ENCODE peak calls at places on chromosomes 13 and 19, in seven cellular contexts. Z is AG10803, Q is hepatocyte, C is mammary epithelial cell, X is left ventricle myocardium inferior, J is upper lobe of right lung, I is colonic mucosa. E is an unnamed sample.
A peak's percentile ranks its signal among the peaks of the same experiment; 100 is the strongest.

GRCh38 chr13:114118086-114118762 is 14.2 kb downstream of the RASA3 start:
- DNase-seq in I (no peak), Z (no peak), J (no peak), Q (no peak), X (no peak), C (no peak), E (no peak)

GRCh38 chr13:29791508-29791907 is 58.9 kb downstream of the UBL3 start:
- DNase-seq in I (no peak), C (no peak), Q (no peak), J (no peak), Z (no peak), X (no peak), E (no peak)

GRCh38 chr13:24650157-24650556 is 30.1 kb upstream of the ATP12A start:
- DNase-seq in Q (no peak), J (no peak), C (no peak), Z (peak; percentile 96), I (no peak), X (no peak), E (peak; percentile 49)

GRCh38 chr13:45861352-45861751 is 9.8 kb upstream of the SIAH3 start:
- DNase-seq in J (no peak), C (peak; percentile 5), I (no peak), Z (no peak), X (no peak), Q (no peak), E (peak; percentile 14)

GRCh38 chr13:90239130-90239529 is 1108.4 kb upstream of the MIR17HG start:
- DNase-seq in Q (no peak), J (no peak), Z (no peak), X (no peak), I (no peak), C (no peak), E (no peak)

GRCh38 chr19:18000981-18001836 is 6.8 kb upstream of the ARRDC2 start:
- DNase-seq in Z (peak; percentile 81), X (peak; percentile 91), Q (peak; percentile 90), C (peak; percentile 84), I (peak; percentile 96), J (peak; percentile 96), E (peak; percentile 58)

GRCh38 chr13:30410705-30411125 is 11.6 kb upstream of the UBE2L5 start:
- DNase-seq in C (no peak), J (no peak), X (no peak), Z (peak; percentile 35), Q (no peak), I (no peak), E (no peak)

GRCh38 chr19:34320277-34320676 is 44.7 kb upstream of the GPI start:
- DNase-seq in I (no peak), X (no peak), Z (no peak), J (no peak), C (no peak), Q (no peak), E (no peak)

GRCh38 chr13:75437582-75438318 is 44.2 kb downstream of the TBC1D4 start:
- DNase-seq in J (no peak), Z (peak; percentile 44), X (no peak), Q (peak; percentile 48), C (no peak), I (no peak), E (peak; percentile 45)

GRCh38 chr19:38664503-38665211 is 17.2 kb downstream of the ACTN4 start:
- DNase-seq in I (no peak), Q (no peak), Z (no peak), C (no peak), J (no peak), X (no peak), E (no peak)

GRCh38 chr13:50552424-50552966 is 291.0 kb downstream of the DLEU7 start:
- DNase-seq in Q (no peak), Z (no peak), C (no peak), X (no peak), I (no peak), J (no peak), E (no peak)

GRCh38 chr13:32726374-32727037 is 140.3 kb downstream of the PDS5B start:
- DNase-seq in X (no peak), C (no peak), I (no peak), Q (peak; percentile 8), Z (no peak), J (no peak), E (no peak)

GRCh38 chr13:48593551-48593950 is 60.2 kb upstream of the CYSLTR2 start:
- DNase-seq in I (no peak), X (no peak), Q (no peak), J (no peak), C (no peak), Z (no peak), E (no peak)

GRCh38 chr13:79900356-79900755 is 419.4 kb downstream of the NDFIP2 start:
- DNase-seq in X (no peak), Z (no peak), J (no peak), Q (no peak), C (no peak), I (no peak), E (no peak)

GRCh38 chr13:113923376-113924063 is 50.4 kb downstream of the C13orf46 start:
- DNase-seq in Z (no peak), X (no peak), J (no peak), Q (no peak), C (no peak), I (no peak), E (no peak)

GRCh38 chr19:49808762-49809154 is 4.3 kb downstream of the FUZ start:
- DNase-seq in I (peak; percentile 97), Z (peak; percentile 80), J (peak; percentile 97), Q (peak; percentile 96), C (peak; percentile 44), X (peak; percentile 95), E (peak; percentile 52)

GRCh38 chr13:33526718-33527117 is 241.2 kb upstream of the STARD13 start:
- DNase-seq in Z (no peak), I (no peak), Q (no peak), X (no peak), J (no peak), C (no peak), E (no peak)

GRCh38 chr19:4582980-4583842 is 23.7 kb upstream of the SEMA6B start:
- DNase-seq in I (no peak), C (peak; percentile 24), Z (no peak), X (no peak), Q (no peak), J (no peak), E (no peak)

GRCh38 chr13:65188691-65189090 is 2041.4 kb downstream of the PCDH9 start:
- DNase-seq in Q (no peak), X (no peak), J (no peak), I (no peak), C (no peak), Z (no peak), E (no peak)

GRCh38 chr13:40596484-40596883 is 70.0 kb downstream of the FOXO1 start:
- DNase-seq in Z (no peak), I (no peak), C (no peak), J (no peak), Q (no peak), X (no peak), E (no peak)

GRCh38 chr19:40150170-40150569 is 41.1 kb upstream of the MAP3K10 start:
- DNase-seq in X (no peak), Z (peak; percentile 78), Q (no peak), I (no peak), J (no peak), C (no peak), E (no peak)

GRCh38 chr13:97367016-97367415 is 67.0 kb upstream of the RAP2A start:
- DNase-seq in C (no peak), X (no peak), J (no peak), Z (peak; percentile 69), I (no peak), Q (no peak), E (peak; percentile 35)

GRCh38 chr13:21402586-21403307 is 56.4 kb downstream of the ZDHHC20 start:
- DNase-seq in C (peak; percentile 56), Z (peak; percentile 21), X (no peak), Q (no peak), I (no peak), J (no peak), E (peak; percentile 25)

DNA sequence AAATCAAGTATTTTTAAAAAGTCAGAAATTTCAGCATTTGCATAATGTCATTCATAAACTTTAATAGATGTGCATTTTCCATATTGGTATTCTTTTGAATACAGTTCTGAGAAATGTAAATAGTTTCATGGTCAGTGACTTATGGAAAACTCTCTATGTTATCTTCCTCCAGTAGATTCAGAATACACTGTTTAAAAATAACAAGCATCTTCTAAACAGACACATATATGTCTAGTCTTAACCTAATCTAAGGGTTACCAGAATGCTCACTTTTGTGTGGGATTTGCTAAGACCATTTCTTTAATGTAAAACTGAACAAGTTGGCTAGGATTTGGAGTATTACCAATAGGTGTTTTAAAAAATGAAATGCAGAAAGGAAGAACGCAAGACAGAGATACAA is 119.8 kb upstream of the SGCG start:
- DNase-seq in J (no peak), I (no peak), C (no peak), Q (no peak), X (no peak), Z (no peak), E (no peak)
- H3K4me3 ChIP-seq in J (no peak overlapping the region), I (no peak overlapping the region), C (no peak overlapping the region), Q (no peak overlapping the region), X (no peak overlapping the region), Z (no peak overlapping the region), E (no peak overlapping the region)

GRCh38 chr19:32652893-32653625 is 21.9 kb downstream of the ANKRD27 start:
- DNase-seq in I (peak; percentile 63), Q (peak; percentile 55), Z (peak; percentile 40), J (peak; percentile 83), C (no peak), X (peak; percentile 81), E (no peak)
- H3K4me3 ChIP-seq in I (no peak overlapping the region), Q (no peak overlapping the region), Z (no peak overlapping the region), J (no peak overlapping the region), C (no peak overlapping the region), X (no peak overlapping the region), E (no peak overlapping the region)

DNA sequence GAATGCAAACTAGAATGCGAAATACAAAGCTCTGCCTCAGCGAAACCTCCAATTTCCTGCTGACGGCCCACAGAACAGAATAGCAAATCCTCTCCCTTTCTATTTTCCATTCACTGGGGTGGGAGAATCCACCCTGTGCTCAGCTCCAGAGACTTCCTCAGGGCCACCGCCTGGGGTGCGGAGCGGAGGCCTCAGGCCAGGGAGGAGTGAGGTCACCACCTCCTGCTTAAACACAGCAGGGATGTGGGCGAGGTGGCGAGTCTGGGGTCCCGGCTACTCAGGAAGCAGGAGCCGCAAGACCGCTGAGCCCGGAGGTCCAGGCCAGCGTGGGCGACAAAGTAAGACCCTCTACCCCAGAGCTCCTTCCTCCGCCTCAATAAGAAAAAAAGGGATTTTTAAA is 666 bp upstream of the ZNF320 start:
- DNase-seq in C (no peak), X (no peak), I (no peak), J (no peak), Z (no peak), Q (peak; percentile 5), E (no peak)
- H3K4me3 ChIP-seq in C (no peak overlapping the region), X (peak overlapping the region; percentile 84), I (no peak overlapping the region), J (peak overlapping the region; percentile 73), Z (peak overlapping the region; percentile 92), Q (peak overlapping the region; percentile 3), E (peak overlapping the region; percentile 89)

GRCh38 chr19:2722541-2723344 is 1.6 kb upstream of the DIRAS1 start:
- DNase-seq in C (peak; percentile 62), X (peak; percentile 73), Z (peak; percentile 79), I (peak; percentile 32), Q (peak; percentile 64), J (peak; percentile 85), E (no peak)

GRCh38 chr19:2723345-2723715 is 2.2 kb upstream of the DIRAS1 start:
- DNase-seq in X (no peak), I (no peak), C (no peak), Z (no peak), Q (no peak), J (no peak), E (no peak)

GRCh38 chr19:2719910-2720776 is 1.0 kb downstream of the DIRAS1 start:
- DNase-seq in J (no peak), C (no peak), Z (peak; percentile 56), Q (no peak), X (peak; percentile 60), I (no peak), E (no peak)

GRCh38 chr19:2720777-2721569 is at the start of gene DIRAS1:
- DNase-seq in X (no peak), Q (no peak), I (no peak), C (no peak), J (no peak), Z (no peak), E (no peak)

GRCh38 chr19:2721570-2722540 is 683 bp upstream of the DIRAS1 start:
- DNase-seq in C (no peak), I (no peak), J (no peak), X (no peak), Z (no peak), Q (no peak), E (no peak)
- H3K4me3 ChIP-seq in C (no peak overlapping the region), I (no peak overlapping the region), J (peak overlapping the region; percentile 26), X (peak overlapping the region; percentile 73), Z (peak overlapping the region; percentile 59), Q (no peak overlapping the region), E (peak overlapping the region; percentile 50)

E was measured in skeletal muscle cell.